ENCODE peak calls at places on chromosomes 4 and X, in seven cellular contexts. One of them, this sample, is unnamed.

GRCh38 chr4:72286185-72286584 is 254.4 kb downstream of the NPFFR2 start:
- DNase-seq in heart left ventricle: no peak
- DNase-seq in neural progenitor cell: no peak
- DNase-seq in cardiac fibroblast: peak
- DNase-seq in uterus: no peak
- DNase-seq in OCI-LY7: no peak
- DNase-seq in thoracic aorta: no peak
- DNase-seq in this sample: no peak

GRCh38 chr4:53233396-53233795 is 132.5 kb downstream of the SCFD2 start:
- DNase-seq in heart left ventricle: no peak
- DNase-seq in neural progenitor cell: no peak
- DNase-seq in cardiac fibroblast: peak
- DNase-seq in uterus: no peak
- DNase-seq in OCI-LY7: no peak
- DNase-seq in thoracic aorta: no peak
- DNase-seq in this sample: no peak

GRCh38 chrX:149848855-149849254 is 32.1 kb upstream of the MAGEA8 start:
- DNase-seq in heart left ventricle: no peak
- DNase-seq in neural progenitor cell: no peak
- DNase-seq in cardiac fibroblast: no peak
- DNase-seq in uterus: no peak
- DNase-seq in OCI-LY7: no peak
- DNase-seq in thoracic aorta: no peak
- DNase-seq in this sample: no peak

GRCh38 chrX:153299855-153300254 is 21.7 kb downstream of the PNMA6F start:
- DNase-seq in heart left ventricle: no peak
- DNase-seq in neural progenitor cell: no peak
- DNase-seq in cardiac fibroblast: no peak
- DNase-seq in uterus: no peak
- DNase-seq in OCI-LY7: no peak
- DNase-seq in thoracic aorta: no peak
- DNase-seq in this sample: no peak

GRCh38 chr4:153113838-153114105 is 90.5 kb upstream of the TRIM2 start:
- DNase-seq in heart left ventricle: no peak
- DNase-seq in neural progenitor cell: no peak
- DNase-seq in cardiac fibroblast: no peak
- DNase-seq in uterus: no peak
- DNase-seq in OCI-LY7: no peak
- DNase-seq in thoracic aorta: no peak
- DNase-seq in this sample: no peak

GRCh38 chr4:123380728-123381716 is 15.6 kb upstream of the SPRY1 start:
- DNase-seq in heart left ventricle: no peak
- DNase-seq in neural progenitor cell: no peak
- DNase-seq in cardiac fibroblast: no peak
- DNase-seq in uterus: no peak
- DNase-seq in OCI-LY7: no peak
- DNase-seq in thoracic aorta: no peak
- DNase-seq in this sample: no peak

GRCh38 chr4:23060776-23061175 is 368.0 kb downstream of the GBA3 start:
- DNase-seq in heart left ventricle: no peak
- DNase-seq in neural progenitor cell: no peak
- DNase-seq in cardiac fibroblast: no peak
- DNase-seq in uterus: no peak
- DNase-seq in OCI-LY7: no peak
- DNase-seq in thoracic aorta: no peak
- DNase-seq in this sample: no peak

GRCh38 chrX:53116101-53116500 is 22.2 kb downstream of the KANTR start:
- DNase-seq in heart left ventricle: no peak
- DNase-seq in neural progenitor cell: no peak
- DNase-seq in cardiac fibroblast: peak
- DNase-seq in uterus: no peak
- DNase-seq in OCI-LY7: no peak
- DNase-seq in thoracic aorta: no peak
- DNase-seq in this sample: no peak

GRCh38 chr4:147831452-147832192 is 99.7 kb downstream of the ARHGAP10 start:
- DNase-seq in heart left ventricle: peak
- DNase-seq in neural progenitor cell: no peak
- DNase-seq in cardiac fibroblast: peak
- DNase-seq in uterus: no peak
- DNase-seq in OCI-LY7: no peak
- DNase-seq in thoracic aorta: peak
- DNase-seq in this sample: no peak

GRCh38 chr4:8647626-8648025 is 55.1 kb downstream of the CPZ start:
- DNase-seq in heart left ventricle: no peak
- DNase-seq in neural progenitor cell: no peak
- DNase-seq in cardiac fibroblast: no peak
- DNase-seq in uterus: peak
- DNase-seq in OCI-LY7: no peak
- DNase-seq in thoracic aorta: no peak
- DNase-seq in this sample: no peak

GRCh38 chrX:53882331-53882730 is 161.9 kb downstream of the PHF8 start:
- DNase-seq in heart left ventricle: no peak
- DNase-seq in neural progenitor cell: no peak
- DNase-seq in cardiac fibroblast: peak
- DNase-seq in uterus: no peak
- DNase-seq in OCI-LY7: no peak
- DNase-seq in thoracic aorta: no peak
- DNase-seq in this sample: no peak

GRCh38 chrX:13669246-13669689 is 16.3 kb downstream of the TCEANC start:
- DNase-seq in heart left ventricle: peak
- DNase-seq in neural progenitor cell: no peak
- DNase-seq in cardiac fibroblast: peak
- DNase-seq in uterus: peak
- DNase-seq in OCI-LY7: no peak
- DNase-seq in thoracic aorta: no peak
- DNase-seq in this sample: peak

GRCh38 chrX:19670321-19670750 is 155.0 kb upstream of the MAP3K15 start:
- DNase-seq in heart left ventricle: no peak
- DNase-seq in neural progenitor cell: no peak
- DNase-seq in cardiac fibroblast: peak
- DNase-seq in uterus: peak
- DNase-seq in OCI-LY7: no peak
- DNase-seq in thoracic aorta: no peak
- DNase-seq in this sample: no peak

GRCh38 chr4:188976644-188977115 is 837.4 kb downstream of the TRIML1 start:
- DNase-seq in heart left ventricle: no peak
- DNase-seq in neural progenitor cell: peak
- DNase-seq in cardiac fibroblast: peak
- DNase-seq in uterus: no peak
- DNase-seq in OCI-LY7: no peak
- DNase-seq in thoracic aorta: no peak
- DNase-seq in this sample: no peak

GRCh38 chr4:153451931-153452660 is 14.1 kb upstream of the TMEM131L start:
- DNase-seq in heart left ventricle: no peak
- DNase-seq in neural progenitor cell: peak
- DNase-seq in cardiac fibroblast: no peak
- DNase-seq in uterus: no peak
- DNase-seq in OCI-LY7: no peak
- DNase-seq in thoracic aorta: no peak
- DNase-seq in this sample: no peak

GRCh38 chr4:158079661-158080060 is 93.2 kb downstream of the GASK1B start:
- DNase-seq in heart left ventricle: no peak
- DNase-seq in neural progenitor cell: no peak
- DNase-seq in cardiac fibroblast: peak
- DNase-seq in uterus: peak
- DNase-seq in OCI-LY7: no peak
- DNase-seq in thoracic aorta: no peak
- DNase-seq in this sample: no peak

GRCh38 chr4:82500830-82501229 is 61.0 kb downstream of the TMEM150C start:
- DNase-seq in heart left ventricle: no peak
- DNase-seq in neural progenitor cell: peak
- DNase-seq in cardiac fibroblast: no peak
- DNase-seq in uterus: no peak
- DNase-seq in OCI-LY7: no peak
- DNase-seq in thoracic aorta: no peak
- DNase-seq in this sample: no peak

GRCh38 chrX:50180073-50180940 is 20.5 kb downstream of the AKAP4 start:
- DNase-seq in heart left ventricle: no peak
- DNase-seq in neural progenitor cell: no peak
- DNase-seq in cardiac fibroblast: no peak
- DNase-seq in uterus: no peak
- DNase-seq in OCI-LY7: peak
- DNase-seq in thoracic aorta: no peak
- DNase-seq in this sample: peak

GRCh38 chrX:23436875-23437274 is 102.2 kb downstream of the PTCHD1 start:
- DNase-seq in heart left ventricle: no peak
- DNase-seq in neural progenitor cell: no peak
- DNase-seq in cardiac fibroblast: no peak
- DNase-seq in uterus: no peak
- DNase-seq in OCI-LY7: no peak
- DNase-seq in thoracic aorta: no peak
- DNase-seq in this sample: no peak

GRCh38 chr4:40908297-40908696 is 158.5 kb downstream of the NSUN7 start:
- DNase-seq in heart left ventricle: no peak
- DNase-seq in neural progenitor cell: no peak
- DNase-seq in cardiac fibroblast: no peak
- DNase-seq in uterus: no peak
- DNase-seq in OCI-LY7: no peak
- DNase-seq in thoracic aorta: no peak
- DNase-seq in this sample: no peak

GRCh38 chrX:69948398-69948797 is 101.3 kb downstream of the AWAT2 start:
- DNase-seq in heart left ventricle: no peak
- DNase-seq in neural progenitor cell: no peak
- DNase-seq in cardiac fibroblast: no peak
- DNase-seq in uterus: no peak
- DNase-seq in OCI-LY7: no peak
- DNase-seq in thoracic aorta: no peak
- DNase-seq in this sample: no peak
- TF ChIP-seq CTCF in heart left ventricle: no peak
- TF ChIP-seq CTCF in neural progenitor cell: no peak
- TF ChIP-seq CTCF in cardiac fibroblast: no peak
- TF ChIP-seq CTCF in uterus: no peak
- TF ChIP-seq CTCF in OCI-LY7: no peak
- TF ChIP-seq CTCF in thoracic aorta: no peak
- TF ChIP-seq CTCF in this sample: no peak

GRCh38 chr4:15778191-15778741 is at the start of gene CD38:
- DNase-seq in heart left ventricle: peak
- DNase-seq in neural progenitor cell: peak
- DNase-seq in cardiac fibroblast: no peak
- DNase-seq in uterus: no peak
- DNase-seq in OCI-LY7: peak
- DNase-seq in thoracic aorta: no peak
- DNase-seq in this sample: peak

GRCh38 chr4:15777697-15778096 is 431 bp upstream of the CD38 start:
- DNase-seq in heart left ventricle: no peak
- DNase-seq in neural progenitor cell: no peak
- DNase-seq in cardiac fibroblast: no peak
- DNase-seq in uterus: no peak
- DNase-seq in OCI-LY7: no peak
- DNase-seq in thoracic aorta: no peak
- DNase-seq in this sample: no peak

GRCh38 chr4:15779789-15780188 is 1.7 kb downstream of the CD38 start:
- DNase-seq in heart left ventricle: no peak
- DNase-seq in neural progenitor cell: no peak
- DNase-seq in cardiac fibroblast: peak
- DNase-seq in uterus: no peak
- DNase-seq in OCI-LY7: no peak
- DNase-seq in thoracic aorta: no peak
- DNase-seq in this sample: no peak

GRCh38 chr4:15778742-15779231 is 659 bp downstream of the CD38 start:
- DNase-seq in heart left ventricle: peak
- DNase-seq in neural progenitor cell: no peak
- DNase-seq in cardiac fibroblast: no peak
- DNase-seq in uterus: peak
- DNase-seq in OCI-LY7: peak
- DNase-seq in thoracic aorta: no peak
- DNase-seq in this sample: peak

DNA sequence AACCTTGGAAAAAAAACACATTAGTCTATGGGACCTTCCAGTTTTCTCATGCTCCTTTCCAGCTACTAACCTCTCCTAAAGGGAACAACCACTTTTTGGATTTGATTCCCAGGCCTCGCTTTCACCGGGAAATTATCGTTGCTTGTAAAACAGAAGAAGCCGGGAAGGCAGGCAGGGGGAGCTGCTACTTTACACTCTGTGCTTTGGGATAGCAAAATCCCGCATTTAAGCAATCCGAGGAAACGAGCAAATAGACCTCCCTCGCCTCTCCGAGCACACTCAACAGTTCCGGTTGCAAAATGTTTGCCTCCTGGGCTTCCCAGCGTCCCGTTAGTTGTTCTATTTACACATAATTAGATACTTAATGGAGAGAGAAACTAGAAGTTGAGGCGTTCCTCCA is 1.2 kb downstream of the CD38 start:
- DNase-seq in heart left ventricle: peak
- DNase-seq in neural progenitor cell: peak
- DNase-seq in cardiac fibroblast: peak
- DNase-seq in uterus: peak
- DNase-seq in OCI-LY7: no peak
- DNase-seq in thoracic aorta: no peak
- DNase-seq in this sample: peak
- TF ChIP-seq CTCF in heart left ventricle: peak
- TF ChIP-seq CTCF in neural progenitor cell: peak
- TF ChIP-seq CTCF in cardiac fibroblast: peak
- TF ChIP-seq CTCF in uterus: peak
- TF ChIP-seq CTCF in OCI-LY7: peak
- TF ChIP-seq CTCF in thoracic aorta: peak
- TF ChIP-seq CTCF in this sample: peak

DNA sequence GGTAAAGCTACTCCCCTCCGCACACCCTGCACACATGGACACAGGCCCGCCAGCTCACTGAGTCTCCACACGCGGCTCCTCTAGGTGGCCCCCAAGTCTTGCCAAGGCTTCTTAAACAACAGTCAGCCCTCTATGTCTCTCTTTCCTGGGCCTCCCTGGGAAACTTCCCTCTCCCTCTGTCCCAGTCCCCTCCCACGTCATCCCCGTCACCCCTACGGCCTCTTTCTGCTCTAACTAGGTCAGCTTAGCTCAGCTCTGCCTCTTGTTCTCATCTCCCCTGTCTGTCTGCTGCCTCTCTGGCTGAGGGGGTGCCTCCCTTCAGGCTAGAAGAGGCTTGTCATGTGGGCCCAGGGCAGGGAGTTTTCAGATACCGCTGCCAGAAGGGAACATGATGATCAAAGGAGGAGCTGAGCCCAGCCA is 38.8 kb downstream of the SEPTIN6 start:
- DNase-seq in heart left ventricle: peak
- DNase-seq in neural progenitor cell: peak
- DNase-seq in cardiac fibroblast: peak
- DNase-seq in uterus: peak
- DNase-seq in OCI-LY7: no peak
- DNase-seq in thoracic aorta: no peak
- DNase-seq in this sample: no peak
- TF ChIP-seq CTCF in heart left ventricle: peak
- TF ChIP-seq CTCF in neural progenitor cell: no peak
- TF ChIP-seq CTCF in cardiac fibroblast: peak
- TF ChIP-seq CTCF in uterus: no peak
- TF ChIP-seq CTCF in OCI-LY7: no peak
- TF ChIP-seq CTCF in thoracic aorta: no peak
- TF ChIP-seq CTCF in this sample: no peak

GRCh38 chr4:114563536-114564315 is 34.9 kb upstream of the UGT8 start:
- DNase-seq in heart left ventricle: no peak
- DNase-seq in neural progenitor cell: no peak
- DNase-seq in cardiac fibroblast: no peak
- DNase-seq in uterus: no peak
- DNase-seq in OCI-LY7: no peak
- DNase-seq in thoracic aorta: no peak
- DNase-seq in this sample: no peak
- TF ChIP-seq CTCF in heart left ventricle: no peak
- TF ChIP-seq CTCF in neural progenitor cell: no peak
- TF ChIP-seq CTCF in cardiac fibroblast: no peak
- TF ChIP-seq CTCF in uterus: no peak
- TF ChIP-seq CTCF in OCI-LY7: no peak
- TF ChIP-seq CTCF in thoracic aorta: no peak
- TF ChIP-seq CTCF in this sample: no peak

This sample was measured in right lobe of liver.